ENCODE peak calls at places on chromosomes 12 and 14, in six cellular contexts. V is stomach, R is HCT116, P is GM12891, B is K562, M is sigmoid colon. E is an unnamed sample.

GRCh38 chr12:96155781-96156180 is 38.4 kb upstream of the ELK3 start:
- DNase-seq in V (no peak), R (no peak), P (no peak), B (no peak), M (no peak), E (no peak)

GRCh38 chr12:70393787-70394519 is 27.9 kb downstream of the KCNMB4 start:
- DNase-seq in V (no peak), R (no peak), P (no peak), B (no peak), M (no peak), E (no peak)

GRCh38 chr12:46523863-46524770 is 151.5 kb upstream of the SLC38A2 start:
- DNase-seq in V (no peak), R (peak; percentile 91), P (no peak), B (peak; percentile 30), M (no peak), E (no peak)

GRCh38 chr14:50882932-50883826 is 11.3 kb downstream of the ABHD12B start:
- DNase-seq in V (peak; percentile 26), R (no peak), P (no peak), B (no peak), M (no peak), E (no peak)

GRCh38 chr14:71374989-71375388 is 467.7 kb downstream of the PCNX1 start:
- DNase-seq in V (no peak), R (no peak), P (no peak), B (no peak), M (no peak), E (no peak)

GRCh38 chr14:56841611-56842010 is 31.3 kb upstream of the OTX2 start:
- DNase-seq in V (no peak), R (no peak), P (no peak), B (no peak), M (no peak), E (no peak)

GRCh38 chr12:46950116-46950515 is 124.3 kb upstream of the SLC38A4 start:
- DNase-seq in V (no peak), R (no peak), P (no peak), B (no peak), M (no peak), E (no peak)

GRCh38 chr12:57046392-57046791 is 3.5 kb downstream of the MYO1A start:
- DNase-seq in V (no peak), R (no peak), P (no peak), B (no peak), M (no peak), E (no peak)

GRCh38 chr12:127802271-127802670 is 464.7 kb upstream of the TMEM132C start:
- DNase-seq in V (no peak), R (no peak), P (no peak), B (no peak), M (no peak), E (no peak)

GRCh38 chr12:81811066-81811777 is 52.1 kb upstream of the PPFIA2 start:
- DNase-seq in V (no peak), R (no peak), P (no peak), B (no peak), M (no peak), E (no peak)

GRCh38 chr14:92503756-92504491 is 9.7 kb upstream of the RIN3 start:
- DNase-seq in V (no peak), R (peak; percentile 88), P (no peak), B (no peak), M (peak; percentile 45), E (no peak)

GRCh38 chr14:96710060-96710636 is 87.0 kb upstream of the VRK1 start:
- DNase-seq in V (no peak), R (no peak), P (no peak), B (no peak), M (peak; percentile 4), E (no peak)

DNA sequence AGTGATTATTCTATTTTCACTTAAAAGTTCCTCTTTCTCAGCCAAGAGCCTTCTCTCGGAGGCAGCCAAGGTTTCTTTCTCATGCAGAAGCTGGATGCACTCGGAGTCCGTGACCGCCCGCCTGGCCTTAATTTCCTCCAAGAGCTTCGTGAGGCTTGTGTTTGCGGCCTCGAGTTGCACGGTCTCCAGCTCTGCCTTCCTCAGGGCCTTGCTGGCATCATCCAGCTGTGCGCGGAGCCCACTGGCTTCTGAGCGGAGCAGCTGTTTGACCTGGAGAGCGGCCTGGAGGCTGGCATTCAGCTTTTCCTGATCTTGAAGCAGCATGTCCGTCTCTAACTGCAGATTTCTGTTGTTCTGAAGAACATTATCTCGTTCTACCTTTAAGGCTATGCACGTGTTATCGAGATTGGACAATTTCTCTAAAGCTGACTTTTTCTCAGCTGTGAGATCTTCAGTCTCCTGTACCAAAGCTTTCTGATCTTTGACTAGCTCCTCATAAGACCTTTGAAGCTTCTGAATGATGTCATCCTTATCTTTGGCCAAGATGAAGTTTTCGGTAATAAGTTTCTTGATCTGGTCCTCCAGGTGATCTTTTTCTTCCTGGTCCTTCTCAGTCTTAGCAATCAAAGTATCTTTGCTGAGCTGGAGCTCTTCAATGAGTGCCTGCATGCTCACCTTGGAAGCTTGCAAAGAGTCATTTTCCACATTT is 57.2 kb upstream of the VPS33A start:
- DNase-seq in V (no peak), R (no peak), P (no peak), B (no peak), M (no peak), E (no peak)
- TF ChIP-seq POLR2A in V (no peak), R (no peak), P (no peak), B (no peak), M (no peak), E (no peak)

DNA sequence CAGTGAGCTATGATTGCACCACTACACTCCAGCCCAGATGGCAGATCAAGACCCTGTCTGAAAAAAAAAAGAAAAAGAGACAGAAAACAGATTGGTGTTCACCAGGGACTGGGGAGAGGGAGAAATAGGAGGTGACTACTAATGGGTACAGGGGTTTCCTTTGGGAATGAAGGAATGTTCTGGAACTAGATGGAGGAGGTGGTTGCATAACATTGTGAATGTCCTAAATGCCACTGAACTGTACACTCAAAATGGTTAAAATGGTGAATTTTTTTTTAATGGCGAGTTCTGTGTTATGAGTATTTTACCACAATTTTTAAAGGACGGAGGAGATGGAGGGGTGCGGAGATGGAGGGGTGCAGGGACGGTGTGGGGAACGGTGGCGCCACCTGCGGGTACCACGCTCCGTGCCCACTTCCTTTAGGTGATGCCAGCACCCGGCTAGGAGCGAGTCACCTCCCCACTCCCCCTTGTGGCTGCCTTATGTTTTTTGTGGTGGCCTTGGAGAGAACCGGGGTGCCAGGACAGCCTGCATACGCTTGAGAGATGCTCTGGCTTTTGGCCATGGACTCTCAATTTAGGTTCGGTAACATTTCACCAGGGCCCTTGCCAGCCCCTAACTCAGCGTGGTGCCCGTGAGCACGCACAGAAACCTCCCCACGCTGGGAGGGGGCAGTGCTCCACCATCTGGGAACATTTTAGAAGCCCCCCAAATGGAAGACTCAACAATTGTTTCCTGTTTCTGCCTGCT is 16.1 kb downstream of the UBC start:
- DNase-seq in V (peak; percentile 72), R (no peak), P (no peak), B (peak; percentile 50), M (peak; percentile 74), E (no peak)
- TF ChIP-seq POLR2AphosphoS5 in V (no peak), R (no peak), P (no peak), B (no peak), M (no peak), E (no peak)

GRCh38 chr14:68938515-68939423 is 40.3 kb downstream of the ACTN1 start:
- DNase-seq in V (peak; percentile 67), R (no peak), P (no peak), B (no peak), M (peak; percentile 77), E (no peak)
- TF ChIP-seq POLR2A in V (no peak), R (no peak), P (no peak), B (no peak), M (no peak), E (no peak)

DNA sequence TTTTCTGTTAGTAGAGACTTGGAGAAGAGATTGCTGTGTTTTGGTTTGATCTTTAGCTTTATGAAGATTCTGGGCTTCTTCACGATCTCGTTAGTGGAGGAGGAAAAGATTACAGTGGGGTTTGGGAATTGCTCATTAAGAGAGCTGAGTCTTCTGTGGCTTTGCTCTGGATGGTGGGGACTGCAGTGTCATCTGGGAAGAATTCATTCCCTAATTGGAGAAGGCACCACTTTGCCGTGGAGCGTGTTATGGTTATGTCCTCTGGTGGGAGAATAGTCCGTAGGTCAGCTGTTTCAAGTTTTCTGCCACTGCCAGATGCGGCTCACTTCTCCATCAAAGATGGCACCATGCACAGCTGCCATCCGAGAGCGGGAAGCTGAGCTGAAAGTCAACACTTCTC is 117.6 kb downstream of the PLXNC1 start:
- DNase-seq in V (no peak), R (no peak), P (no peak), B (no peak), M (no peak), E (no peak)
- TF ChIP-seq POLR2AphosphoS5 in V (no peak), R (no peak), P (no peak), B (no peak), M (no peak), E (no peak)

GRCh38 chr12:62601765-62602444 is 135.3 kb downstream of the MON2 start:
- DNase-seq in V (no peak), R (no peak), P (no peak), B (no peak), M (no peak), E (no peak)

GRCh38 chr12:62603061-62603810 is 136.6 kb downstream of the MON2 start:
- DNase-seq in V (peak; percentile 80), R (peak; percentile 51), P (peak; percentile 64), B (peak; percentile 77), M (peak; percentile 91), E (peak; percentile 66)

GRCh38 chr12:62604373-62604772 is 137.7 kb downstream of the MON2 start:
- DNase-seq in V (no peak), R (no peak), P (no peak), B (no peak), M (no peak), E (no peak)

GRCh38 chr12:62603811-62604098 is 137.1 kb downstream of the MON2 start:
- DNase-seq in V (no peak), R (no peak), P (no peak), B (no peak), M (no peak), E (no peak)

DNA sequence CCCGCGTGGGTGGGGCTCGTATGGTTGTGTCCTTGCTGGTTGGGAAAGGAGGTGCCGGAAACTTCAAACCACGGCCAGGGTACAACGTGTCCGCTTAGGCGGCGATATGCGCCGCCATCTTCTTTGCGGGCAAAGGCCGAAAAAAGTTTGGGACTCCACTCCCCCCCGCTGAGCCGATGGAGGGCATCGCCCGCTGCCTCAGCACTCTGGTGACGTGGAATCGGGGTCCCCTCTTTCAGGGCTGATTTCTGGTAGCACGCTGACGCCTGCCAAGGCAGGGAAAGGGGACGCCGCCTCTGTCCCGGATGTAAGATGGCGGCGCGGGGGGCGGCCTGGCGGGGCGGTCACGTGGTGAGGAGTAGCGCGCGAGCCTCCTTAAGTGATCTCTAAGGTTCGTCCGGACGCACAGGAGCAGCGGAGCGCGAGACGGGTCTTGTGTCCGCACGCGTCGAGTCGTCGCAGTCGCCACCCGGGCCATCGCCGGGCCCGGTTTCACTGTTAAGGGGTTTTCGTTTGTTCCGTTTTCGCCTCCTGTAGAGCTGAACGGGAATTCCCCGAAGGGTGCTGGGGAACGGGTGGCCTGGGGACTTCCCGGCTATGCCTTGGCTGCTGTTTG is 135.9 kb downstream of the MON2 start:
- DNase-seq in V (peak; percentile 87), R (peak; percentile 91), P (peak; percentile 49), B (peak; percentile 82), M (peak; percentile 95), E (peak; percentile 51)
- TF ChIP-seq POLR2A in V (no peak), R (peak; percentile 59), P (peak; percentile 63), B (peak; percentile 87), M (peak; percentile 59), E (peak; percentile 83)

DNA sequence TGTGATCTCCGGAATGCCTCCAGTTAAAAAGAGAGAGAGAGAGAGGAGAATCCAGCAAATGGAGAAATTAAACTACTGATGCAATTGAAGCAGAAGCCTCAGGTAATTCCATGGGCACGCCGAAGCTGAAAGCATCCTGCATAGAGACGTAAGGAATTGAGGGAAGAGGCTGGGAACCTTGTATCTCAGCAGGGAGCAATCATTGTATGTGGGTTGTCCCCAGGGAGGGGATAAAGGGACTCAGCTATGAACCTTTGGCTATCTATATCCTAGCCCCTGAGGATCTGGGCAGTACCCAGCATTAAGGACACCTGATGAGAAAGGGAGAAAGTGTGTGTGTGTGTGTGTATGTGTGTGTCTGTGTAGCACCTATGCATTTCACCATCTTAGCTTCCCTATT is 95.8 kb upstream of the ATXN7L3B start:
- DNase-seq in V (no peak), R (no peak), P (no peak), B (no peak), M (no peak), E (no peak)
- TF ChIP-seq POLR2AphosphoS5 in V (no peak), R (no peak), P (no peak), B (no peak), M (no peak), E (no peak)